ENCODE peak calls at places on chromosome 5, in six cellular contexts. One of them, this sample, is unnamed.

GRCh38 chr5:150758210-150758533 is 645 bp downstream of the DCTN4 start:
- DNase-seq in H9: no peak
- DNase-seq in IMR-90: peak
- DNase-seq in neuronal stem cell: no peak
- DNase-seq in mesenchymal stem cell: no peak
- DNase-seq in H1: no peak
- DNase-seq in this sample: no peak

GRCh38 chr5:148558892-148559291 is 95.4 kb downstream of the HTR4 start:
- DNase-seq in IMR-90: no peak
- DNase-seq in mesenchymal stem cell: no peak
- DNase-seq in neuronal stem cell: no peak
- DNase-seq in H1: no peak
- DNase-seq in H9: no peak
- DNase-seq in this sample: no peak

GRCh38 chr5:179313849-179314521 is 31.3 kb downstream of the ADAMTS2 start:
- DNase-seq in H1: no peak
- DNase-seq in H9: no peak
- DNase-seq in neuronal stem cell: no peak
- DNase-seq in mesenchymal stem cell: no peak
- DNase-seq in IMR-90: peak
- DNase-seq in this sample: no peak

GRCh38 chr5:77987331-77987730 is 211.2 kb upstream of the TBCA start:
- DNase-seq in mesenchymal stem cell: no peak
- DNase-seq in IMR-90: no peak
- DNase-seq in H1: no peak
- DNase-seq in neuronal stem cell: no peak
- DNase-seq in H9: no peak
- DNase-seq in this sample: peak

GRCh38 chr5:154478224-154478565 is at the start of gene HAND1:
- DNase-seq in H9: peak
- DNase-seq in mesenchymal stem cell: peak
- DNase-seq in H1: peak
- DNase-seq in neuronal stem cell: peak
- DNase-seq in IMR-90: no peak
- DNase-seq in this sample: peak

GRCh38 chr5:138570871-138571270 is 4.3 kb downstream of the HSPA9 start:
- DNase-seq in neuronal stem cell: no peak
- DNase-seq in H9: no peak
- DNase-seq in mesenchymal stem cell: no peak
- DNase-seq in IMR-90: no peak
- DNase-seq in H1: no peak
- DNase-seq in this sample: no peak

GRCh38 chr5:92613546-92613945 is 967.5 kb downstream of the NR2F1-AS1 start:
- DNase-seq in neuronal stem cell: no peak
- DNase-seq in H9: no peak
- DNase-seq in H1: no peak
- DNase-seq in IMR-90: peak
- DNase-seq in mesenchymal stem cell: peak
- DNase-seq in this sample: no peak

GRCh38 chr5:32709789-32710334 is 1.3 kb upstream of the NPR3 start:
- DNase-seq in mesenchymal stem cell: peak
- DNase-seq in IMR-90: peak
- DNase-seq in H9: peak
- DNase-seq in H1: peak
- DNase-seq in neuronal stem cell: peak
- DNase-seq in this sample: peak

GRCh38 chr5:76153271-76153670 is 70.1 kb downstream of the SV2C start:
- DNase-seq in H9: no peak
- DNase-seq in mesenchymal stem cell: no peak
- DNase-seq in IMR-90: no peak
- DNase-seq in H1: no peak
- DNase-seq in neuronal stem cell: no peak
- DNase-seq in this sample: no peak

GRCh38 chr5:40599676-40600075 is 80.0 kb upstream of the PTGER4 start:
- DNase-seq in neuronal stem cell: no peak
- DNase-seq in H1: no peak
- DNase-seq in IMR-90: no peak
- DNase-seq in mesenchymal stem cell: no peak
- DNase-seq in H9: no peak
- DNase-seq in this sample: peak

GRCh38 chr5:52859619-52860018 is 71.9 kb downstream of the ITGA1 start:
- DNase-seq in mesenchymal stem cell: peak
- DNase-seq in H9: no peak
- DNase-seq in neuronal stem cell: no peak
- DNase-seq in IMR-90: peak
- DNase-seq in H1: no peak
- DNase-seq in this sample: no peak

GRCh38 chr5:60455589-60455988 is 244.4 kb downstream of the DEPDC1B start:
- DNase-seq in H1: no peak
- DNase-seq in IMR-90: no peak
- DNase-seq in mesenchymal stem cell: no peak
- DNase-seq in neuronal stem cell: no peak
- DNase-seq in H9: no peak
- DNase-seq in this sample: no peak

GRCh38 chr5:75277463-75277862 is 40.8 kb upstream of the ANKRD31 start:
- DNase-seq in H1: no peak
- DNase-seq in neuronal stem cell: no peak
- DNase-seq in H9: no peak
- DNase-seq in IMR-90: no peak
- DNase-seq in mesenchymal stem cell: no peak
- DNase-seq in this sample: peak

GRCh38 chr5:137310051-137310730 is 188.9 kb downstream of the SPOCK1 start:
- DNase-seq in mesenchymal stem cell: peak
- DNase-seq in neuronal stem cell: no peak
- DNase-seq in IMR-90: peak
- DNase-seq in H9: no peak
- DNase-seq in H1: no peak
- DNase-seq in this sample: peak

GRCh38 chr5:32290922-32291321 is 21.8 kb downstream of the MTMR12 start:
- DNase-seq in IMR-90: no peak
- DNase-seq in mesenchymal stem cell: no peak
- DNase-seq in neuronal stem cell: no peak
- DNase-seq in H1: no peak
- DNase-seq in H9: no peak
- DNase-seq in this sample: no peak

GRCh38 chr5:64766105-64766504 is 2.4 kb downstream of the SREK1IP1 start:
- DNase-seq in neuronal stem cell: no peak
- DNase-seq in mesenchymal stem cell: peak
- DNase-seq in IMR-90: peak
- DNase-seq in H1: no peak
- DNase-seq in H9: no peak
- DNase-seq in this sample: peak

GRCh38 chr5:86129009-86129408 is 488.7 kb upstream of the COX7C start:
- DNase-seq in H9: no peak
- DNase-seq in H1: no peak
- DNase-seq in mesenchymal stem cell: no peak
- DNase-seq in neuronal stem cell: no peak
- DNase-seq in IMR-90: no peak
- DNase-seq in this sample: no peak

GRCh38 chr5:137361275-137361674 is 137.9 kb downstream of the SPOCK1 start:
- DNase-seq in H1: no peak
- DNase-seq in neuronal stem cell: no peak
- DNase-seq in mesenchymal stem cell: no peak
- DNase-seq in H9: no peak
- DNase-seq in IMR-90: peak
- DNase-seq in this sample: no peak

GRCh38 chr5:10214036-10214435 is 35.7 kb downstream of the ATPSCKMT start:
- DNase-seq in mesenchymal stem cell: no peak
- DNase-seq in H9: no peak
- DNase-seq in H1: no peak
- DNase-seq in neuronal stem cell: no peak
- DNase-seq in IMR-90: no peak
- DNase-seq in this sample: no peak

GRCh38 chr5:137822158-137822764 is 45.4 kb upstream of the MYOT start:
- DNase-seq in neuronal stem cell: peak
- DNase-seq in H9: peak
- DNase-seq in IMR-90: peak
- DNase-seq in H1: peak
- DNase-seq in mesenchymal stem cell: peak
- DNase-seq in this sample: peak

GRCh38 chr5:33258553-33258952 is 182.2 kb upstream of the TARS1 start:
- DNase-seq in H1: no peak
- DNase-seq in IMR-90: peak
- DNase-seq in H9: no peak
- DNase-seq in mesenchymal stem cell: no peak
- DNase-seq in neuronal stem cell: no peak
- DNase-seq in this sample: no peak

GRCh38 chr5:149596712-149597111 is 15.4 kb downstream of the ARHGEF37 start:
- DNase-seq in IMR-90: no peak
- DNase-seq in mesenchymal stem cell: no peak
- DNase-seq in H9: no peak
- DNase-seq in H1: no peak
- DNase-seq in neuronal stem cell: no peak
- DNase-seq in this sample: peak

GRCh38 chr5:77155179-77155839 is 55.2 kb upstream of the PDE8B start:
- DNase-seq in neuronal stem cell: no peak
- DNase-seq in H1: no peak
- DNase-seq in H9: no peak
- DNase-seq in mesenchymal stem cell: no peak
- DNase-seq in IMR-90: no peak
- DNase-seq in this sample: no peak

GRCh38 chr5:39415186-39415585 is 9.6 kb downstream of the DAB2 start:
- DNase-seq in H1: no peak
- DNase-seq in neuronal stem cell: no peak
- DNase-seq in H9: no peak
- DNase-seq in mesenchymal stem cell: no peak
- DNase-seq in IMR-90: no peak
- DNase-seq in this sample: no peak

GRCh38 chr5:6377582-6378127 is 692 bp downstream of the MED10 start:
- DNase-seq in neuronal stem cell: no peak
- DNase-seq in H9: peak
- DNase-seq in H1: no peak
- DNase-seq in IMR-90: no peak
- DNase-seq in mesenchymal stem cell: peak
- DNase-seq in this sample: no peak

GRCh38 chr5:159402328-159402727 is 72.0 kb upstream of the IL12B start:
- DNase-seq in H9: no peak
- DNase-seq in IMR-90: no peak
- DNase-seq in mesenchymal stem cell: no peak
- DNase-seq in H1: peak
- DNase-seq in neuronal stem cell: no peak
- DNase-seq in this sample: no peak

GRCh38 chr5:39755452-39755851 is 330.7 kb upstream of the DAB2 start:
- DNase-seq in IMR-90: peak
- DNase-seq in neuronal stem cell: no peak
- DNase-seq in H1: no peak
- DNase-seq in H9: no peak
- DNase-seq in mesenchymal stem cell: peak
- DNase-seq in this sample: no peak

GRCh38 chr5:72507360-72508238 is at the start of gene ZNF366:
- DNase-seq in mesenchymal stem cell: peak
- DNase-seq in IMR-90: peak
- DNase-seq in H1: no peak
- DNase-seq in neuronal stem cell: no peak
- DNase-seq in H9: no peak
- DNase-seq in this sample: no peak

GRCh38 chr5:72506150-72506549 is 1.1 kb downstream of the ZNF366 start:
- DNase-seq in IMR-90: no peak
- DNase-seq in mesenchymal stem cell: no peak
- DNase-seq in neuronal stem cell: no peak
- DNase-seq in H1: no peak
- DNase-seq in H9: no peak
- DNase-seq in this sample: no peak

GRCh38 chr5:72509401-72509800 is 2.2 kb upstream of the ZNF366 start:
- DNase-seq in neuronal stem cell: no peak
- DNase-seq in IMR-90: no peak
- DNase-seq in mesenchymal stem cell: no peak
- DNase-seq in H9: no peak
- DNase-seq in H1: no peak
- DNase-seq in this sample: no peak

GRCh38 chr5:72510610-72511121 is 3.5 kb upstream of the ZNF366 start:
- DNase-seq in H1: no peak
- DNase-seq in H9: no peak
- DNase-seq in IMR-90: peak
- DNase-seq in neuronal stem cell: no peak
- DNase-seq in mesenchymal stem cell: peak
- DNase-seq in this sample: no peak

GRCh38 chr5:72508241-72509170 is 1.3 kb upstream of the ZNF366 start:
- DNase-seq in H9: no peak
- DNase-seq in neuronal stem cell: no peak
- DNase-seq in mesenchymal stem cell: no peak
- DNase-seq in H1: no peak
- DNase-seq in IMR-90: no peak
- DNase-seq in this sample: no peak
- H3K18ac ChIP-seq in H9: no peak
- H3K18ac ChIP-seq in neuronal stem cell: no peak
- H3K18ac ChIP-seq in mesenchymal stem cell: peak
- H3K18ac ChIP-seq in H1: no peak
- H3K18ac ChIP-seq in IMR-90: peak
- H3K18ac ChIP-seq in this sample: peak

GRCh38 chr5:146238973-146239372 is 35.6 kb downstream of the RBM27 start:
- DNase-seq in mesenchymal stem cell: no peak
- DNase-seq in neuronal stem cell: no peak
- DNase-seq in H9: no peak
- DNase-seq in H1: no peak
- DNase-seq in IMR-90: no peak
- DNase-seq in this sample: no peak
- H3K18ac ChIP-seq in mesenchymal stem cell: no peak
- H3K18ac ChIP-seq in neuronal stem cell: no peak
- H3K18ac ChIP-seq in H9: no peak
- H3K18ac ChIP-seq in H1: no peak
- H3K18ac ChIP-seq in IMR-90: no peak
- H3K18ac ChIP-seq in this sample: no peak

DNA sequence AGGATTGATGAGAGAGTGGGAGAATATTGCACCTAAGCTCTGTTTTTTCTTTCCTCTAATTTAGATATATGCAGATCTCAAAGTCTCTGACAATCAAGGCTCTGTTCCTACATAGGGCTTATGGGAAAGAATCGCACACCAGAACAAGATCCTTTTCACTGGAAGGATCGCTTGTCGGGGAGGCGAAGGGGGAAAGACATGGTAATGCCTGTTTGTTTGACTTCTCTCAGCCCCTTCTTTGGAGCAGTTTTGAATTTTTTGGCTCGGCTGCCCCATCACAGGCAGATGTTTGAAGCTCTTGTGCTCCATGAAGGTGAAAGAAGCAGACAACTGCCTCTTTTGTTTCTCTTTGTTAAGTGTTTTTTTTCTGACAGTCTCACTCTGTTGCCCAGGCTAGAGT is 599.9 kb upstream of the ZNF608 start:
- DNase-seq in H1: no peak
- DNase-seq in IMR-90: no peak
- DNase-seq in neuronal stem cell: no peak
- DNase-seq in H9: no peak
- DNase-seq in mesenchymal stem cell: no peak
- DNase-seq in this sample: no peak
- H3K18ac ChIP-seq in H1: no peak
- H3K18ac ChIP-seq in IMR-90: no peak
- H3K18ac ChIP-seq in neuronal stem cell: no peak
- H3K18ac ChIP-seq in H9: no peak
- H3K18ac ChIP-seq in mesenchymal stem cell: no peak
- H3K18ac ChIP-seq in this sample: no peak

DNA sequence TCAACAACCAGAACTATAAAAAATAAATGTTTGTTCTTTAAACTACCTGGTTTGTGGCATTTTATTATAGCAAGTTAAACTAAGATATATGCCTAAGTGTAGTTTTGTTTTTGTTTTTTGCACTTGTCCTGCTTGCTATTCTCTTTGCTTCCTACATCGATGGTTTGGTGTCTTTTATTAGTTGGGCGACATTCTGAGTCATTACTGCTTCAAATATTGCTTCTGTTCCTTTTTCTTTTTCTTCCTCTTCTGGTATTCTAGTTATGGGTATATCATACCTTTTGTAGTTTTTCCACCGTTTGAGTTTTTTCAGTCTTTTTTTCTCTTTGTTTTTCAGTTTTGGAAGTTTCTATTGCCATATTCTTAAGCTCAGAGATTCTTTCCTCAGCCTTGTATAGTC is 86.9 kb downstream of the MACIR start:
- DNase-seq in H1: no peak
- DNase-seq in mesenchymal stem cell: no peak
- DNase-seq in neuronal stem cell: no peak
- DNase-seq in IMR-90: no peak
- DNase-seq in H9: no peak
- DNase-seq in this sample: no peak
- H3K18ac ChIP-seq in H1: no peak
- H3K18ac ChIP-seq in mesenchymal stem cell: no peak
- H3K18ac ChIP-seq in neuronal stem cell: no peak
- H3K18ac ChIP-seq in IMR-90: no peak
- H3K18ac ChIP-seq in H9: no peak
- H3K18ac ChIP-seq in this sample: no peak